ENCODE peak calls at places on chromosomes 11 and 22, in seven cellular contexts. I, K, F, G, E, A and N are unnamed samples.

GRCh38 chr11:1232328-1233321 is 9.8 kb downstream of the MUC5B start:
- DNase-seq in K (no peak), F (no peak), I (no peak), G (no peak), E (peak; percentile 60), A (no peak), N (no peak)

GRCh38 chr11:34643846-34644245 is 23.0 kb downstream of the EHF start:
- DNase-seq in F (no peak), G (no peak), K (no peak), E (no peak), I (no peak), A (no peak), N (no peak)

GRCh38 chr11:34492806-34493414 is 20.7 kb downstream of the ELF5 start:
- DNase-seq in F (peak; percentile 35), G (peak; percentile 69), A (peak; percentile 78), E (no peak), K (peak; percentile 59), I (peak; percentile 71), N (peak; percentile 28)

GRCh38 chr11:56706486-56706885 is 7.6 kb downstream of the OR9G1 start:
- DNase-seq in G (no peak), F (no peak), E (no peak), A (no peak), K (no peak), I (no peak), N (peak; percentile 17)

GRCh38 chr11:859394-860131 is 16.9 kb downstream of the TSPAN4 start:
- DNase-seq in F (no peak), I (peak; percentile 96), A (peak; percentile 94), G (peak; percentile 79), K (peak; percentile 84), E (peak; percentile 83), N (peak; percentile 48)

GRCh38 chr11:72223615-72224586 is 666 bp upstream of the INPPL1 start:
- DNase-seq in G (peak; percentile 85), E (peak; percentile 85), I (peak; percentile 76), K (no peak), F (peak; percentile 55), A (peak; percentile 77), N (no peak)

GRCh38 chr11:128590587-128590986 is 3.2 kb upstream of the ETS1 start:
- DNase-seq in F (no peak), G (no peak), I (no peak), A (no peak), K (no peak), E (no peak), N (no peak)

GRCh38 chr22:45344339-45344738 is 34.6 kb downstream of the FAM118A start:
- DNase-seq in I (no peak), E (no peak), F (no peak), A (peak; percentile 25), G (no peak), K (no peak), N (no peak)

GRCh38 chr11:123301696-123302400 is 106.8 kb upstream of the CLMP start:
- DNase-seq in K (no peak), F (peak; percentile 65), G (peak; percentile 19), I (peak; percentile 44), A (peak; percentile 55), E (peak; percentile 70), N (no peak)

GRCh38 chr22:35264986-35265385 is 7.7 kb downstream of the HMGXB4 start:
- DNase-seq in F (no peak), K (no peak), A (no peak), I (no peak), E (no peak), G (no peak), N (no peak)

GRCh38 chr11:42812960-42813359 is 498.8 kb upstream of the API5 start:
- DNase-seq in K (no peak), F (no peak), E (no peak), I (no peak), A (no peak), G (no peak), N (no peak)

GRCh38 chr11:125564357-125564756 is 4.9 kb upstream of the EI24 start:
- DNase-seq in I (no peak), E (no peak), G (no peak), F (no peak), A (no peak), K (no peak), N (no peak)

GRCh38 chr11:6608011-6608410 is 4.0 kb downstream of the TAF10 start:
- DNase-seq in A (no peak), I (no peak), K (no peak), G (peak; percentile 43), F (no peak), E (no peak), N (no peak)

GRCh38 chr11:131866535-131867400 is 496.4 kb downstream of the NTM start:
- DNase-seq in F (no peak), E (no peak), G (no peak), I (no peak), K (no peak), A (no peak), N (no peak)

GRCh38 chr11:119166368-119167076 is 2.0 kb upstream of the NLRX1 start:
- DNase-seq in A (peak; percentile 38), K (peak; percentile 60), G (no peak), F (no peak), I (peak; percentile 27), E (no peak), N (no peak)

GRCh38 chr11:73221451-73221850 is 3.4 kb downstream of the P2RY2 start:
- DNase-seq in K (no peak), I (no peak), F (no peak), E (no peak), G (no peak), A (no peak), N (no peak)

GRCh38 chr11:1771273-1771672 is 7.5 kb upstream of the CTSD start:
- DNase-seq in E (no peak), F (no peak), I (no peak), K (no peak), G (no peak), A (no peak), N (no peak)

GRCh38 chr11:74846770-74847169 is 98.1 kb downstream of the RNF169 start:
- DNase-seq in I (no peak), A (no peak), E (no peak), K (no peak), F (no peak), G (no peak), N (no peak)

GRCh38 chr11:102946237-102946636 is 9.3 kb downstream of the MMP13 start:
- DNase-seq in A (no peak), G (no peak), I (no peak), K (no peak), E (no peak), F (no peak), N (no peak)

GRCh38 chr22:27635435-27635834 is 166.1 kb downstream of the MN1 start:
- DNase-seq in E (no peak), A (no peak), F (no peak), I (no peak), G (no peak), K (no peak), N (no peak)

GRCh38 chr11:110433393-110434333 is 3.9 kb downstream of the FDX1 start:
- DNase-seq in G (no peak), E (no peak), A (peak; percentile 48), F (no peak), K (no peak), I (peak; percentile 53), N (peak; percentile 28)

GRCh38 chr11:13278620-13279486 is 1.3 kb downstream of the BMAL1 start:
- DNase-seq in E (peak; percentile 61), A (no peak), G (no peak), F (no peak), I (no peak), K (no peak), N (no peak)

GRCh38 chr22:39959640-39960447 is at the start of gene TMA7B:
- DNase-seq in K (peak; percentile 49), G (no peak), I (peak; percentile 57), A (peak; percentile 70), E (peak; percentile 64), F (peak; percentile 50), N (no peak)

GRCh38 chr11:93051181-93051580 is 81.7 kb downstream of the MTNR1B start:
- DNase-seq in K (peak; percentile 62), I (peak; percentile 46), E (no peak), F (no peak), A (peak; percentile 42), G (no peak), N (no peak)

GRCh38 chr11:119319702-119320592 is 3.0 kb upstream of the MCAM start:
- DNase-seq in F (no peak), K (no peak), E (peak; percentile 51), G (no peak), A (no peak), I (peak; percentile 43), N (no peak)

GRCh38 chr11:42972741-42973140 is 339.1 kb upstream of the API5 start:
- DNase-seq in G (no peak), K (no peak), F (no peak), I (no peak), A (no peak), E (no peak), N (no peak)

GRCh38 chr11:93718057-93718563 is 23.2 kb downstream of the TAF1D start:
- DNase-seq in F (no peak), K (no peak), A (no peak), E (no peak), I (no peak), G (no peak), N (peak; percentile 63)

DNA sequence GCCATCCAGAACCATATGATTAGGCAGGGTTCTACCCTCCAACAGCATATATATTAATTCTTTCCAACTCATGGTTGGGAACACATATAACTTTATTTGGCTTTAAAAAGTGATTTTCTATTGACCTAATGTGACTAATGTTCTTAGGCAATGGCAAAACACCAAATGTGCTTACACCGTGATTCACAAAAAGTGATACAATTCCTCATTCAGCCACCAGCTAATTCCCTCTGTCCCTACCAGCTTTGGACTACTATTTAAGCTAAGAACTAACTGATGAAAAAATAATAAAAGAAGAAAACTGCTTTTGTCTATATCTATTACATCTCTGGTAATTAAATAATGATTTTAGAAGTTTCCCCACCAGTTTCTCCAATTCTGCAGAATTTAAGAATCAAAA is 4.7 kb downstream of the CTSC start:
- DNase-seq in E (no peak), A (peak; percentile 41), G (no peak), I (peak; percentile 35), K (no peak), F (no peak), N (no peak)
- H3K4me3 ChIP-seq in E (no peak overlapping the region), A (no peak overlapping the region), G (no peak overlapping the region), I (no peak overlapping the region), K (no peak overlapping the region), F (no peak overlapping the region), N (no peak overlapping the region)

GRCh38 chr11:46332568-46333128 is 14.6 kb upstream of the DGKZ start:
- DNase-seq in I (no peak), E (no peak), K (no peak), A (no peak), F (peak; percentile 58), G (no peak), N (no peak)
- H3K4me3 ChIP-seq in I (peak overlapping the region; percentile 22), E (no peak overlapping the region), K (peak overlapping the region; percentile 32), A (peak overlapping the region; percentile 49), F (peak overlapping the region; percentile 54), G (no peak overlapping the region), N (peak overlapping the region; percentile 41)

GRCh38 chr11:65547446-65548125 is 10.6 kb downstream of the LTBP3 start:
- DNase-seq in K (no peak), F (peak; percentile 54), E (no peak), G (no peak), A (no peak), I (no peak), N (no peak)
- H3K4me3 ChIP-seq in K (no peak overlapping the region), F (peak overlapping the region; percentile 9), E (no peak overlapping the region), G (no peak overlapping the region), A (no peak overlapping the region), I (no peak overlapping the region), N (peak overlapping the region; percentile 49)

DNA sequence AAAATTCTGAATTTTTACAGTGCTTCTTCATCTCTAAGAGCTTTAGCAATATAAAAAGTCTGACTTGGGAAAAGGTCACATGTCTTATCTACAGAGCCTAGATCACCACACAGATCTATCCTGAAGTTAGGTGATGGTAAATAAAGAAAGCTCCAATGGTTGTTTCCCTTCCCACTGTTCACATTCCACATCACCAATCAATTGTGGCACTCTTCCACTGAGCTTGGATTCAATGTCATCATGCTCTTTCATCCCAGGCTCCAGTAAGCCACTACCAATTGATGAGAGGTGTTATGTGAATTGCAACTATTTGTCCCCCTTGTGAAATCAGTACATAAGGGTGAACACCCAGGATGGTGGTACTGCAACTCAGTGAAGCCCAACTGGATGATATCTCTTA is 47.8 kb downstream of the ALG9 start:
- DNase-seq in F (no peak), G (no peak), E (no peak), K (no peak), I (no peak), A (no peak), N (no peak)
- H3K4me3 ChIP-seq in F (no peak overlapping the region), G (no peak overlapping the region), E (no peak overlapping the region), K (no peak overlapping the region), I (no peak overlapping the region), A (no peak overlapping the region), N (no peak overlapping the region)